ENCODE peak calls at places on chromosome 11, in eight cellular contexts. M is Calu3; U is HTR-8/SVneo; S is ELR; Q is caudate nucleus; P is CD4-positive, alpha-beta T cell; C is HFFc6; K is substantia nigra. L is an unnamed sample.

GRCh38 chr11:105007463-105007862 is 15.5 kb downstream of the CASP5 start:
- DNase-seq in C (no peak), K (no peak), M (no peak), P (no peak), S (no peak), U (no peak), Q (no peak), L (no peak)

GRCh38 chr11:14141676-14142075 is 179.2 kb downstream of the SPON1 start:
- DNase-seq in U (no peak), P (no peak), K (no peak), M (no peak), Q (no peak), S (no peak), C (no peak), L (no peak)

GRCh38 chr11:43697679-43698078 is 17.1 kb downstream of the HSD17B12 start:
- DNase-seq in C (no peak), Q (no peak), U (no peak), P (no peak), S (no peak), M (no peak), K (no peak), L (no peak)

GRCh38 chr11:119350302-119350701 is 3.8 kb upstream of the MFRP start:
- DNase-seq in P (no peak), S (no peak), C (no peak), M (no peak), Q (no peak), K (no peak), U (no peak), L (no peak)

GRCh38 chr11:122405788-122406341 is 249.7 kb upstream of the UBASH3B start:
- DNase-seq in M (no peak), Q (no peak), U (no peak), C (no peak), P (no peak), S (no peak), K (no peak), L (no peak)

GRCh38 chr11:86818466-86819282 is 18.3 kb downstream of the PRSS23 start:
- DNase-seq in U (peak), C (peak), P (no peak), Q (no peak), K (no peak), M (no peak), S (peak), L (peak)

GRCh38 chr11:92386577-92386976 is 162.0 kb downstream of the FAT3 start:
- DNase-seq in K (no peak), S (no peak), P (no peak), M (no peak), Q (no peak), U (no peak), C (no peak), L (no peak)

GRCh38 chr11:396511-396947 is 2.5 kb downstream of the PKP3 start:
- DNase-seq in C (peak), S (peak), P (no peak), M (no peak), K (no peak), Q (no peak), U (peak), L (no peak)

GRCh38 chr11:35714882-35715612 is 52.5 kb downstream of the TRIM44 start:
- DNase-seq in M (no peak), Q (peak), U (no peak), K (peak), C (peak), S (peak), P (no peak), L (no peak)

GRCh38 chr11:123797065-123797940 is 8.8 kb downstream of the OR6M1 start:
- DNase-seq in U (no peak), S (no peak), M (no peak), C (no peak), P (no peak), K (no peak), Q (no peak), L (no peak)

GRCh38 chr11:67657300-67657699 is 6.8 kb upstream of the ACY3 start:
- DNase-seq in P (no peak), M (no peak), Q (no peak), S (no peak), U (no peak), K (no peak), C (no peak), L (no peak)

GRCh38 chr11:11178671-11179070 is 174.4 kb downstream of the CSNK2A3 start:
- DNase-seq in P (no peak), Q (no peak), U (peak), K (no peak), S (no peak), C (no peak), M (no peak), L (no peak)

GRCh38 chr11:74663315-74663714 is 67.9 kb downstream of the CHRDL2 start:
- DNase-seq in P (no peak), M (no peak), Q (no peak), C (no peak), S (no peak), K (no peak), U (no peak), L (no peak)

GRCh38 chr11:129503646-129504045 is 128.0 kb downstream of the BARX2 start:
- DNase-seq in M (no peak), Q (no peak), S (no peak), P (no peak), C (no peak), K (no peak), U (no peak), L (no peak)

GRCh38 chr11:36463781-36464180 is 46.3 kb downstream of the TRAF6 start:
- DNase-seq in P (no peak), C (no peak), U (peak), M (no peak), S (peak), Q (no peak), K (no peak), L (no peak)

GRCh38 chr11:13333456-13333957 is 55.9 kb downstream of the BMAL1 start:
- DNase-seq in U (no peak), S (no peak), M (peak), C (no peak), K (no peak), Q (no peak), P (no peak), L (no peak)

GRCh38 chr11:545171-545570 is 7.8 kb downstream of the LRRC56 start:
- DNase-seq in M (no peak), C (no peak), P (no peak), Q (no peak), S (no peak), K (no peak), U (no peak), L (no peak)

GRCh38 chr11:57785072-57785471 is 23.5 kb downstream of the CTNND1 start:
- DNase-seq in U (no peak), C (no peak), M (no peak), P (no peak), S (no peak), K (no peak), Q (no peak), L (no peak)

GRCh38 chr11:113532697-113533424 is 57.7 kb upstream of the DRD2 start:
- DNase-seq in M (peak), Q (peak), K (peak), U (peak), C (peak), S (peak), P (peak), L (peak)

GRCh38 chr11:3905080-3905953 is 49.9 kb downstream of the STIM1 start:
- DNase-seq in P (peak), M (peak), Q (peak), S (peak), C (peak), U (peak), K (no peak), L (peak)

GRCh38 chr11:26580929-26581328 is 8.9 kb upstream of the MUC15 start:
- DNase-seq in P (no peak), M (no peak), K (no peak), S (peak), U (no peak), C (no peak), Q (no peak), L (no peak)

GRCh38 chr11:22539851-22540376 is 85.7 kb downstream of the FANCF start:
- DNase-seq in S (peak), K (no peak), U (peak), Q (no peak), P (no peak), M (peak), C (no peak), L (no peak)

GRCh38 chr11:46112961-46113617 is 8.2 kb downstream of the PHF21A start:
- DNase-seq in U (peak), M (peak), P (no peak), C (peak), Q (no peak), K (peak), S (peak), L (peak)

GRCh38 chr11:126628790-126629621 is 273.5 kb downstream of the ST3GAL4 start:
- DNase-seq in S (no peak), K (peak), C (peak), Q (peak), U (no peak), P (no peak), M (no peak), L (no peak)

GRCh38 chr11:16893456-16894076 is 120.6 kb downstream of the PLEKHA7 start:
- DNase-seq in S (no peak), C (no peak), U (no peak), K (no peak), Q (no peak), P (no peak), M (peak), L (no peak)

GRCh38 chr11:36354221-36355003 is 58.3 kb downstream of the PRR5L start:
- DNase-seq in M (no peak), K (no peak), C (peak), S (peak), Q (no peak), P (no peak), U (peak), L (no peak)

GRCh38 chr11:5564259-5565019 is 16.1 kb upstream of the OR52H1 start:
- DNase-seq in P (no peak), Q (no peak), U (no peak), M (no peak), C (peak), K (no peak), S (no peak), L (no peak)

GRCh38 chr11:122765487-122766131 is 72.7 kb upstream of the CRTAM start:
- DNase-seq in S (no peak), K (no peak), C (no peak), U (no peak), Q (no peak), P (no peak), M (peak), L (no peak)

GRCh38 chr11:32325725-32326124 is 109.6 kb downstream of the WT1 start:
- DNase-seq in U (no peak), P (no peak), M (no peak), S (no peak), C (no peak), K (no peak), Q (no peak), L (no peak)

GRCh38 chr11:121514401-121514981 is 61.7 kb upstream of the SORL1-AS1 start:
- DNase-seq in P (no peak), C (no peak), M (no peak), U (no peak), S (no peak), Q (no peak), K (no peak), L (no peak)

L was measured in naive thymus-derived CD8-positive, alpha-beta T cell.